ENCODE peak calls at places on chromosomes 3 and 15, in seven cellular contexts. G is GM12878, A is A549, W is adrenal gland, F is H1, X is ovary, P is suprapubic skin. N is an unnamed sample.

GRCh38 chr15:85002517-85002916 is 20.9 kb downstream of the PDE8A start:
- DNase-seq in G (no peak), A (no peak), W (no peak), F (no peak), X (no peak), P (no peak), N (no peak)

GRCh38 chr3:133973249-133973980 is 56.3 kb downstream of the SLCO2A1 start:
- DNase-seq in G (no peak), A (no peak), W (no peak), F (no peak), X (no peak), P (no peak), N (peak)

GRCh38 chr15:52735231-52736089 is 54.7 kb downstream of the ONECUT1 start:
- DNase-seq in G (peak), A (peak), W (peak), F (peak), X (peak), P (no peak), N (no peak)

GRCh38 chr3:9404680-9405079 is 7.3 kb downstream of the SETD5 start:
- DNase-seq in G (no peak), A (peak), W (no peak), F (no peak), X (no peak), P (no peak), N (no peak)

GRCh38 chr15:27486676-27487290 is 515.8 kb downstream of the GABRG3 start:
- DNase-seq in G (no peak), A (no peak), W (no peak), F (no peak), X (no peak), P (no peak), N (no peak)

GRCh38 chr3:50340404-50341329 is at the start of gene RASSF1:
- DNase-seq in G (no peak), A (no peak), W (no peak), F (no peak), X (peak), P (peak), N (peak)

GRCh38 chr3:20696393-20697045 is 510.5 kb upstream of the SGO1 start:
- DNase-seq in G (no peak), A (no peak), W (no peak), F (no peak), X (no peak), P (no peak), N (no peak)

GRCh38 chr15:101025896-101026631 is 106.9 kb downstream of the LRRK1 start:
- DNase-seq in G (no peak), A (no peak), W (no peak), F (no peak), X (peak), P (peak), N (peak)

GRCh38 chr3:4721511-4721911 is 228.4 kb downstream of the ITPR1 start:
- DNase-seq in G (no peak), A (peak), W (no peak), F (no peak), X (no peak), P (no peak), N (no peak)

GRCh38 chr3:142652826-142653292 is 56.7 kb downstream of the PLS1 start:
- DNase-seq in G (no peak), A (no peak), W (no peak), F (no peak), X (no peak), P (no peak), N (no peak)

GRCh38 chr3:45690331-45691035 is 1.3 kb downstream of the SACM1L start:
- DNase-seq in G (no peak), A (no peak), W (no peak), F (no peak), X (no peak), P (no peak), N (no peak)

GRCh38 chr3:48966876-48967361 is 23.1 kb upstream of the P4HTM start:
- DNase-seq in G (no peak), A (no peak), W (peak), F (no peak), X (peak), P (no peak), N (no peak)

GRCh38 chr3:70916375-70917055 is 604.1 kb upstream of the MDFIC2 start:
- DNase-seq in G (no peak), A (no peak), W (no peak), F (no peak), X (no peak), P (no peak), N (no peak)

GRCh38 chr3:15982667-15983145 is 184.9 kb upstream of the ANKRD28 start:
- DNase-seq in G (no peak), A (no peak), W (no peak), F (no peak), X (no peak), P (no peak), N (no peak)

GRCh38 chr15:76195506-76196285 is 115.6 kb downstream of the ETFA start:
- DNase-seq in G (no peak), A (no peak), W (peak), F (no peak), X (no peak), P (no peak), N (peak)

GRCh38 chr3:30355622-30356021 is 250.8 kb upstream of the TGFBR2 start:
- DNase-seq in G (no peak), A (no peak), W (no peak), F (no peak), X (no peak), P (no peak), N (no peak)

GRCh38 chr15:51737538-51738305 is at the start of gene LYSMD2:
- DNase-seq in G (no peak), A (peak), W (peak), F (no peak), X (peak), P (peak), N (peak)

GRCh38 chr3:140863481-140864084 is 78.1 kb upstream of the SLC25A36 start:
- DNase-seq in G (peak), A (peak), W (peak), F (peak), X (peak), P (no peak), N (no peak)

GRCh38 chr15:82393671-82394070 is 35.9 kb upstream of the GOLGA6L9 start:
- DNase-seq in G (no peak), A (no peak), W (no peak), F (no peak), X (no peak), P (no peak), N (no peak)

GRCh38 chr3:59001675-59002074 is 48.1 kb downstream of the CFAP20DC start:
- DNase-seq in G (no peak), A (no peak), W (no peak), F (no peak), X (no peak), P (no peak), N (no peak)

GRCh38 chr15:99732711-99733267 is 448 bp downstream of the LYSMD4 start:
- DNase-seq in G (no peak), A (no peak), W (no peak), F (no peak), X (no peak), P (no peak), N (peak)

GRCh38 chr3:18847583-18848197 is 300.6 kb upstream of the KCNH8 start:
- DNase-seq in G (no peak), A (peak), W (no peak), F (no peak), X (no peak), P (no peak), N (no peak)

GRCh38 chr3:186810597-186810996 is 4.3 kb upstream of the RFC4 start:
- DNase-seq in G (no peak), A (no peak), W (no peak), F (no peak), X (no peak), P (no peak), N (no peak)

GRCh38 chr3:186806173-186807055 is at the start of gene RFC4:
- DNase-seq in G (no peak), A (peak), W (peak), F (no peak), X (peak), P (peak), N (peak)

GRCh38 chr3:186802701-186803100 is 3.6 kb downstream of the RFC4 start:
- DNase-seq in G (no peak), A (no peak), W (no peak), F (no peak), X (no peak), P (no peak), N (no peak)

GRCh38 chr3:186807231-186807630 is 949 bp upstream of the RFC4 start:
- DNase-seq in G (no peak), A (no peak), W (no peak), F (no peak), X (no peak), P (no peak), N (no peak)
- H3K4me3 ChIP-seq in G (peak), A (peak), W (no peak), F (peak), X (peak), P (peak), N (peak)

GRCh38 chr3:184566441-184567414 is 5.1 kb downstream of the EPHB3 start:
- DNase-seq in G (no peak), A (no peak), W (no peak), F (no peak), X (no peak), P (no peak), N (peak)

GRCh38 chr3:184563569-184563925 is 2.0 kb downstream of the EPHB3 start:
- DNase-seq in G (no peak), A (no peak), W (no peak), F (no peak), X (no peak), P (no peak), N (no peak)

GRCh38 chr3:184564685-184565385 is 3.2 kb downstream of the EPHB3 start:
- DNase-seq in G (no peak), A (no peak), W (no peak), F (no peak), X (no peak), P (no peak), N (peak)

GRCh38 chr3:184563941-184564684 is 2.5 kb downstream of the EPHB3 start:
- DNase-seq in G (no peak), A (no peak), W (no peak), F (no peak), X (no peak), P (no peak), N (no peak)

DNA sequence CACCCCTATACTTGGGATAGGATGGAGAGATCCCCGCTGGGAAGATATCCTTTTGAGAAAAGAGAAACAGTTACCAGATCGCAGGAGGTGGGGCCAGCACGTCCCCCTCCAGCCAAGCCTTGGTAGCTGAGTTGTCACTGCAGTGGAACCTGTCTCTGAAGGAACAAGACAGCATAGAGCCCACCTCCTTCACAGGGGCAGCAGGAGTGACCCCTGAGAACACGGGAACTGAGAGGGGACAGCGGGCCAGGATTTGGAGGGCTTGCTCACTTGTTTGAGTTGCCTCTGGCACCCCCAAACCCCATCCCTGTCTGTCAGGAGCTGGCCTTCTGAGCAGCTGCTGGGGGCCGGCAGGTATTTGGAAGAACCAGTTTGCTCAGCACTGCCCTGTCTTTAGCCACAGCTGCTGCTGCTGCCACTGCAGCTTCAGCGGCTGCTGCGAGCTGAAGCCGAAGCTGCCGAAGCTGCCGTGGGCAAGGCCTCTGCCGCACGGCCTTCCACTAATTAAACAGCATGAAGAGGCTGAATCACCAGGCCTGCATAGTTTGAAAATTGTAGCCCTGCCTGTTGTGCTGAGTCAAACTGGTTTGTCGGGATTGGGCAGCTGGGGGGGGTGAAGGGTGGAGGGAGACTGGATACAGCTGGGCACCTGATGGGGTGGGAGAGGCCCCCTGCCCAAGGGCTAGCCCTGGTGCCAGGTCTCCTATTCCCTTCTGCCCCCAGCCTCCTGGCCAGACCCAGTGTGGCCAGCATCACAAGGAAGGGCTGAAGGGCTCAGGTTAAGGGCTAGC is 4.0 kb downstream of the EPHB3 start:
- DNase-seq in G (no peak), A (no peak), W (peak), F (no peak), X (peak), P (no peak), N (peak)
- TF ChIP-seq POLR2A in G (no peak), A (no peak), W (no peak), F (no peak), X (no peak), P (no peak), N (no peak)

DNA sequence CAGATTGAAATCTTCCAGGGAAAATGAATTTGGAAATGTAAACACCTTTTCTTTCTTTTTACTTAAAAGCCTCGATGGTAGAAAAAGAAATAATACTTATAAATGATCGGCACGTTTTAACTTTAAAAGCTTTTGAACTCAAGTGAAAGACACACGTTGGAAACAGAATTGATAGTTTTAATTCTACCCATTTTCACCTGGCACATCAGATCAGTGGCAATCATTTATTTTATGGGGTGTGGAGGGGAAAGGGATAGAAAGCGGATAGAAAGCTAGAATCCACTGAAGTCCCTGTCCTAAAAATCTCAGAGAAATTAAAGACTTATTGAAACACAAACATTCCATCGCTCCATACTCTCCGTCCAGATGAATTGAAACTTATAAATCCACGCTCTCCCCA is 8.4 kb upstream of the MEIS2 start:
- DNase-seq in G (no peak), A (no peak), W (no peak), F (no peak), X (no peak), P (no peak), N (no peak)
- H3K4me3 ChIP-seq in G (no peak), A (no peak), W (no peak), F (no peak), X (peak), P (no peak), N (no peak)

GRCh38 chr15:74977599-74977998 is 17.8 kb upstream of the SCAMP5 start:
- DNase-seq in G (no peak), A (no peak), W (no peak), F (no peak), X (no peak), P (no peak), N (no peak)
- TF ChIP-seq POLR2A in G (no peak), A (no peak), W (no peak), F (no peak), X (no peak), P (no peak), N (no peak)

DNA sequence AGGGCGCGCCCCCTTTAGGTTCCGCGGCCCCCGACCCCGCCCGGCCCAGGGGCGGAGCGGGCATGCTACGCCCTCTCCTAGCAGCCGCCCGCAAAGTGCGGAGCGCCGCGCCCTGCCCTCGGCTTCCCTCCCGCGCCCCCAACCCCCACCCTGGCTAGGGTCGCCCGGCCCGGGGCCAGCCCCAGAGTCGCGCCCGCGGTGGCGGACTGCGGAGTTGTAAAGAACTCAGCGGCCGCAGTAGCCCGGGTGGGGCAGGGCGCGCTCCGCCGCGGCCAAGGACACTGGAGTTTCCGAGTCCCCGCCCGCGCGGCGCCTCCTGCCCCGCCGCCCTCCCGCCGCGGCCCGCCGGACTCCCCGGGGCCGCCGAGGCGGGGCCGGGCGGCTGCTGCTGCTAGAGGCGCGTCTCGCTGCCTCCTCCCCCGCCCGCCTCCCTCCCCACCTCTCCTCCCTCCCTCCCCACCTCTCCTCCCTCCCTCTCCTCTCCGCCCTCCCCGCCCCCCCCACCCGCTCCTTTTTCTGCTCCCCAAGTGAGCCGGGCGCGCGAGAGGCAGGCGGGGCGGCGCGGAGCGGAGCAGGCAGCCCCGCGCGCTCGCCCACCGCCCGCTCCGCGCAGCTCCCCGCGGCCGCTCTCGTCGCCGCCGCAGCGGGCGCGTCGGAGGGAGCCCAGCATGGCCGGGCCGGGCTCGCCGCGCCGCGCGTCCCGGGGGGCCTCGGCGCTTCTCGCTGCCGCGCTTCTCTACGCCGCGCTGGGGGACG is at the start of gene CACNA2D3:
- DNase-seq in G (no peak), A (no peak), W (peak), F (no peak), X (peak), P (no peak), N (no peak)
- H3K4me3 ChIP-seq in G (no peak), A (peak), W (no peak), F (peak), X (peak), P (peak), N (peak)

GRCh38 chr3:81336470-81336869 is 425.0 kb downstream of the GBE1 start:
- DNase-seq in G (no peak), A (no peak), W (no peak), F (no peak), X (no peak), P (no peak), N (no peak)
- TF ChIP-seq POLR2A in G (no peak), A (no peak), W (no peak), F (no peak), X (no peak), P (no peak), N (no peak)

DNA sequence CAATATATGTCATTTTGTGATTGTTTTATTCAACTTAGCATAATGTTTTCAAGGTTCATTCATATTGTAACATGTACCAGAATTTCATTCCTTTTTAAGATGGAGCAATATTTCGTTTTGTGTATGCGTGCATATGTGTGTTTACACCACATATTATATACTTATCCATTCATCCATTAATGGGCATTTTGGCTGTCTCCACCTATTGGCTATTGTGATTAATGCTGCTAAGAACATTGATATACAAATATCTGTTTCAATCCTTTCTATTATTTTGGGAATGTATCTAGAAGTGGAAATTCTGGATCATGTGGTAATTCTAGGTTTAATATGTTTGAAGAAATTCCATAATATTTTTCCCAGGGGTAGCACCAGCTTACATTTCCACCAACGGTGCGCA is 403.9 kb upstream of the LMCD1 start:
- DNase-seq in G (no peak), A (no peak), W (no peak), F (no peak), X (no peak), P (no peak), N (no peak)
- H3K4me3 ChIP-seq in G (no peak), A (no peak), W (no peak), F (no peak), X (no peak), P (no peak), N (no peak)

GRCh38 chr3:196053487-196053886 is 28.4 kb downstream of the TFRC start:
- DNase-seq in G (no peak), A (no peak), W (no peak), F (no peak), X (no peak), P (no peak), N (no peak)

GRCh38 chr3:196057663-196058356 is 24.1 kb downstream of the TFRC start:
- DNase-seq in G (no peak), A (no peak), W (no peak), F (no peak), X (no peak), P (no peak), N (no peak)

GRCh38 chr3:196051336-196052076 is 30.4 kb downstream of the TFRC start:
- DNase-seq in G (no peak), A (no peak), W (no peak), F (no peak), X (no peak), P (no peak), N (no peak)

GRCh38 chr3:196055267-196055666 is 26.6 kb downstream of the TFRC start:
- DNase-seq in G (no peak), A (no peak), W (no peak), F (no peak), X (no peak), P (no peak), N (no peak)

DNA sequence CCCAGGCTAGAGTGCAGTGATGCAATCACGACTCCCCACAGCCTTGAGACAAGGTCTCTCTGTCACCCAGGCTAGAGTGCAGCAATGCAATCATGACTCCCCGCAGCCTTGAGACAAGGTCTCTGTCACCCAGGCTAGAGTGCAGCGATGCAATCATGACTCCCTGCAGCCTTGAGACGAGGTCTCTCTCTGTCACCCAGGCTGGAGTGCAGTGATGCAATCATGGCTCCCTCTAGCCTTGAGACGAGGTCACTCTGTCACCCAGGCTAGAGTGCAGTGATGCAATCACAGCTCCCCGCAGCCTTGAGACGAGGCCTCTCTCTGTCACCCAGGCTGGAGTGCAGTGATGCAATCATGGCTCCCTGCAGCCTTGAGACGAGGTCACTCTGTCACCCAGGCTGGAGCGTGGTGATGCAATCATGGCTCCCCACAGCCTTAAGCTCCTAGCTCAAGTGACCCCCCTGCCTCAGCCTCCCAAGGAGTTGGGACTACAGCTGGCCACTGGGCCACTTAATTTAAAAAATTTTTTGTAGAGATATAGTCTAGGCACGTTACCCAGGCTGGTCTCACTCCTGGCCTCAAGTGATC is 26.1 kb downstream of the TFRC start:
- DNase-seq in G (no peak), A (peak), W (peak), F (no peak), X (no peak), P (no peak), N (no peak)
- TF ChIP-seq POLR2A in G (no peak), A (no peak), W (no peak), F (no peak), X (no peak), P (no peak), N (no peak)

GRCh38 chr15:81239190-81239589 is 42.5 kb downstream of the IL16 start:
- DNase-seq in G (no peak), A (no peak), W (no peak), F (no peak), X (no peak), P (no peak), N (no peak)
- H3K4me3 ChIP-seq in G (no peak), A (no peak), W (no peak), F (no peak), X (no peak), P (no peak), N (no peak)

N was measured in spleen.